ENCODE peak calls at places on chromosomes 16 and 17, in four cellular contexts. Q is K562, J is IMR-90, L is GM12878. E is an unnamed sample.

GRCh38 chr16:13573903-13574302 is 346.1 kb upstream of the ERCC4 start:
- DNase-seq in L (no peak), Q (no peak), J (no peak), E (no peak)

GRCh38 chr17:64685705-64686104 is 23.6 kb upstream of the SMURF2 start:
- DNase-seq in J (no peak), L (no peak), Q (no peak), E (no peak)

GRCh38 chr16:1743376-1744337 is 27.7 kb downstream of the NME3 start:
- DNase-seq in L (no peak), J (no peak), Q (no peak), E (no peak)

GRCh38 chr16:8861563-8862308 is 7.1 kb downstream of the CARHSP1 start:
- DNase-seq in L (no peak), J (no peak), Q (no peak), E (no peak)

GRCh38 chr16:52928955-52929354 is 123.7 kb downstream of the CHD9NB start:
- DNase-seq in J (no peak), L (no peak), Q (no peak), E (no peak)

GRCh38 chr17:31060814-31061550 is 33.8 kb upstream of the NF1 start:
- DNase-seq in J (no peak), L (no peak), Q (no peak), E (no peak)

GRCh38 chr16:23905027-23905426 is 69.2 kb downstream of the PRKCB start:
- DNase-seq in Q (no peak), L (no peak), J (peak), E (peak)

GRCh38 chr17:13044713-13045112 is 26.9 kb upstream of the ELAC2 start:
- DNase-seq in Q (no peak), J (no peak), L (no peak), E (no peak)

GRCh38 chr16:74100405-74101316 is 196.0 kb upstream of the PSMD7 start:
- DNase-seq in Q (no peak), J (no peak), L (no peak), E (no peak)

GRCh38 chr16:61323456-61323855 is 712.8 kb downstream of the CDH8 start:
- DNase-seq in Q (no peak), L (no peak), J (no peak), E (no peak)

GRCh38 chr17:20284018-20284417 is 183.3 kb downstream of the LGALS9B start:
- DNase-seq in L (no peak), Q (no peak), J (peak), E (no peak)

GRCh38 chr17:58447039-58447975 is 30.0 kb upstream of the RNF43 start:
- DNase-seq in Q (peak), J (peak), L (peak), E (peak)

GRCh38 chr17:5773942-5774341 is 189.6 kb upstream of the NLRP1 start:
- DNase-seq in L (no peak), Q (no peak), J (no peak), E (no peak)

GRCh38 chr17:81400154-81400938 is 5.1 kb downstream of the BAHCC1 start:
- DNase-seq in J (peak), L (no peak), Q (peak), E (peak)

GRCh38 chr16:85123891-85124635 is 11.8 kb upstream of the CIBAR2 start:
- DNase-seq in Q (no peak), J (peak), L (no peak), E (peak)

GRCh38 chr16:13864689-13865088 is 55.3 kb upstream of the ERCC4 start:
- DNase-seq in J (no peak), Q (no peak), L (no peak), E (no peak)

GRCh38 chr16:48366165-48367093 is 18.8 kb downstream of the SIAH1 start:
- DNase-seq in Q (peak), L (peak), J (peak), E (peak)

GRCh38 chr17:83177611-83178532 is 98.5 kb downstream of the METRNL start:
- DNase-seq in Q (no peak), J (no peak), L (no peak), E (no peak)

GRCh38 chr16:8782673-8783072 is 14.8 kb downstream of the TMEM186 start:
- DNase-seq in Q (no peak), J (peak), L (no peak), E (no peak)

GRCh38 chr17:65558683-65559311 is 2.7 kb downstream of the AXIN2 start:
- DNase-seq in Q (no peak), L (no peak), J (no peak), E (no peak)

GRCh38 chr16:11615756-11616447 is 29.2 kb upstream of the LITAF start:
- DNase-seq in J (peak), L (no peak), Q (no peak), E (no peak)

GRCh38 chr16:81293909-81294802 is 20.6 kb upstream of the GAN start:
- DNase-seq in Q (no peak), L (no peak), J (peak), E (no peak)

GRCh38 chr16:14307623-14308356 is 236.7 kb downstream of the MRTFB start:
- DNase-seq in J (no peak), L (no peak), Q (no peak), E (no peak)

GRCh38 chr16:23148513-23149266 is 562 bp downstream of the USP31 start:
- DNase-seq in J (peak), L (no peak), Q (peak), E (peak)

GRCh38 chr17:17959520-17960361 is 12.5 kb downstream of the TOM1L2 start:
- DNase-seq in J (peak), L (peak), Q (no peak), E (peak)

GRCh38 chr17:9755083-9755482 is 36.3 kb downstream of the DHRS7C start:
- DNase-seq in J (no peak), L (no peak), Q (no peak), E (no peak)

GRCh38 chr17:50580636-50581035 is 20.1 kb downstream of the CACNA1G start:
- DNase-seq in J (no peak), Q (no peak), L (no peak), E (no peak)

GRCh38 chr16:89202422-89203215 is 2.3 kb upstream of the SLC22A31 start:
- DNase-seq in J (no peak), L (no peak), Q (no peak), E (no peak)

GRCh38 chr17:74749262-74750038 is 1.0 kb downstream of the NHERF1 start:
- DNase-seq in L (no peak), Q (no peak), J (no peak), E (no peak)

GRCh38 chr17:69733171-69734014 is 318.9 kb downstream of the MAP2K6 start:
- DNase-seq in L (no peak), J (peak), Q (no peak), E (peak)

GRCh38 chr17:47879028-47879585 is 16.9 kb upstream of the SP2 start:
- DNase-seq in Q (peak), J (peak), L (no peak), E (no peak)

GRCh38 chr17:66952031-66952524 is 12.4 kb upstream of the CACNG4 start:
- DNase-seq in Q (no peak), L (no peak), J (peak), E (peak)

GRCh38 chr16:31861415-31861814 is 12.2 kb upstream of the ZNF267 start:
- DNase-seq in L (no peak), J (no peak), Q (no peak), E (no peak)

GRCh38 chr17:64707077-64707591 is 45.0 kb upstream of the SMURF2 start:
- DNase-seq in Q (no peak), L (no peak), J (peak), E (peak)

GRCh38 chr17:40328386-40328766 is 19.4 kb downstream of the RARA start:
- DNase-seq in L (no peak), J (no peak), Q (no peak), E (no peak)

GRCh38 chr16:80620656-80621605 is 80.1 kb downstream of the DYNLRB2 start:
- DNase-seq in J (no peak), L (no peak), Q (no peak), E (no peak)

GRCh38 chr17:27810211-27810901 is 10.0 kb upstream of the NOS2 start:
- DNase-seq in J (no peak), L (peak), Q (no peak), E (no peak)

DNA sequence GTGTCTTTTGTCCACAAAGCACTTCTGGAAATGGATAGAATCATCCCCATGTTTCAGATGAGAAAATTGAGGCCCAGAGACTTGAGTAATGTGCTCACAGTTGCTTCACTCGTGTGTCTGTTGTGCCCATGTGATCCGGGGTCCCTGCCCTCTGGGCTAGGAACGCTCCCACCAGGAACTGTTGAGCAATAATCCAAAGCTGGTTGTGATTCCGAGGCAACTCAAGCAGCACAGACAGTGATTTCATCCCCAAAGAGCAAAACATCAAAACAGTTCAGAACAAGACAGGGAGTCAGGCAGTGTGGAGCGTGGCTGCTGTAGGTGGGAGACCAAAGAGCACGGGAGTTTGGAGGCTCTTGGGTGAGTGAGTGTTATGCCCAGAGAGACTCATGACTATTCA is 205.0 kb upstream of the ASIC2 start:
- DNase-seq in J (no peak), L (no peak), Q (no peak), E (no peak)
- TF ChIP-seq FOS in J (no peak), L (no peak), Q (no peak), E (no peak)

DNA sequence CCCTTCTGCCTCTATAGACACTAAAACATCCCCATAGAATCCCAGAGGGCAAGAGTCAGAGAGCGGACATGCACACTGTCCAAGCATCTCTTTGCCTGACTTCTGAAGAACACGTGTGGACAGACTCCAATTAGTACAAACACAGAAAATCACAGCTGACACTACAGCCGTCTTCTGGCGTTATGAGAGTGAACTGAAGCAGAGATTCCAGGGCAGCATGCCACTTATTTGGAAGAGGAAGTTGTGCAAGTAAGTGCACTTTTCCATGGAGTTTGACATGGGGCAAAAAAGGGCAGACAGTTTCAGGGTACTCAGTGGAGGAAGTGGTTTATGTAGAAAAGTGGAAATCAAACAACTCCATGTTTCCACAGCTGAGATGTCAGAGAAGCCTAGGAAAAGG is 16.8 kb upstream of the ZNF287 start:
- DNase-seq in L (no peak), J (no peak), Q (no peak), E (no peak)
- TF ChIP-seq FOS in L (no peak), J (no peak), Q (no peak), E (no peak)

DNA sequence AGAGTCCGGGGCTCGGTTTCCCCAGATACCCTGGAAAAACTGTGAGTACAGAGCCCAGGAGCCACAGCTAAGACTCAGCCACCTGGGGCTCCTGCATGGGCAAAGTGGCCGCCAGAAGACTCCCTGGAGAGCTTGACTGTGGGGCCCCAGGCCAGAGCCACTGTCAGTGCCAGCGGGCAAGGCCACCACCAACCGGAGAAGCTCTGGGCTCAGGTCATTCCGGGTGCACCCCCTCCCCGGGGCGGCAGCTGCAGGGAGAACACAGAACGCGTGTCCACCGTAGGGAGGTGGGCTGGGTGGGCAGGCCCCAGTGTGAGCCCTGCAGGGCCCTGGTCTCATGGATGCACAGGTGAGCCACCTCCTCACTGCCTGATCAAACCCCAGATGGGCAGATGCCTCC is 22.3 kb upstream of the RBFOX3 start:
- DNase-seq in Q (no peak), J (no peak), L (no peak), E (no peak)
- TF ChIP-seq FOS in Q (no peak), J (no peak), L (no peak), E (no peak)

GRCh38 chr17:34665150-34665802 is 85.9 kb downstream of the TMEM132E start:
- DNase-seq in J (no peak), L (no peak), Q (no peak), E (no peak)

GRCh38 chr17:34668206-34668605 is 88.8 kb downstream of the TMEM132E start:
- DNase-seq in L (no peak), Q (no peak), J (no peak), E (no peak)

GRCh38 chr17:34665803-34666763 is 86.7 kb downstream of the TMEM132E start:
- DNase-seq in L (no peak), Q (no peak), J (no peak), E (no peak)

GRCh38 chr17:34669511-34669910 is 90.1 kb downstream of the TMEM132E start:
- DNase-seq in J (no peak), L (no peak), Q (no peak), E (no peak)

GRCh38 chr17:34667656-34668055 is 88.3 kb downstream of the TMEM132E start:
- DNase-seq in Q (no peak), L (no peak), J (no peak), E (no peak)
- TF ChIP-seq FOS in Q (no peak), L (no peak), J (no peak), E (no peak)